ENCODE peak calls at places on chromosomes 12 and 14, in five cellular contexts. X is AG04450, Z is heart right ventricle, Q is body of pancreas, C is lower lobe of right lung. G is an unnamed sample.

GRCh38 chr14:91417983-91418386 is 365 bp upstream of the CCDC88C start:
- DNase-seq in X (no peak), Z (peak; percentile 27), Q (peak; percentile 46), C (peak; percentile 69), G (peak; percentile 22)

GRCh38 chr14:102233081-102233480 is 71.9 kb downstream of the MOK start:
- DNase-seq in X (no peak), Z (no peak), Q (no peak), C (no peak), G (no peak)

GRCh38 chr14:60067911-60068310 is 23.8 kb upstream of the PCNX4 start:
- DNase-seq in X (no peak), Z (no peak), Q (no peak), C (no peak), G (no peak)

GRCh38 chr14:71985538-71986234 is 53.5 kb downstream of the RGS6 start:
- DNase-seq in X (no peak), Z (no peak), Q (no peak), C (no peak), G (no peak)

GRCh38 chr12:90043264-90043663 is 334.6 kb upstream of the ATP2B1 start:
- DNase-seq in X (no peak), Z (no peak), Q (no peak), C (no peak), G (no peak)

GRCh38 chr12:52347546-52348510 is 19.5 kb downstream of the KRT85 start:
- DNase-seq in X (no peak), Z (no peak), Q (no peak), C (no peak), G (no peak)

GRCh38 chr12:1662761-1663439 is 28.0 kb upstream of the ADIPOR2 start:
- DNase-seq in X (no peak), Z (peak; percentile 40), Q (peak; percentile 76), C (peak; percentile 80), G (peak; percentile 51)

GRCh38 chr12:2288001-2288400 is 235.2 kb downstream of the CACNA1C start:
- DNase-seq in X (no peak), Z (no peak), Q (no peak), C (no peak), G (peak; percentile 67)

GRCh38 chr12:76002598-76003262 is 28.8 kb downstream of the PHLDA1 start:
- DNase-seq in X (no peak), Z (no peak), Q (no peak), C (no peak), G (no peak)

GRCh38 chr14:76762617-76763361 is 1.5 kb downstream of the VASH1 start:
- DNase-seq in X (no peak), Z (no peak), Q (no peak), C (no peak), G (no peak)

GRCh38 chr12:86134571-86134970 is 121.6 kb downstream of the MGAT4C start:
- DNase-seq in X (no peak), Z (no peak), Q (no peak), C (no peak), G (peak; percentile 3)

GRCh38 chr14:93013368-93013719 is 90.4 kb downstream of the CHGA start:
- DNase-seq in X (no peak), Z (no peak), Q (no peak), C (no peak), G (peak; percentile 77)

GRCh38 chr14:60188115-60188514 is 22.9 kb upstream of the DHRS7 start:
- DNase-seq in X (no peak), Z (no peak), Q (no peak), C (no peak), G (peak; percentile 15)

GRCh38 chr12:22406622-22407021 is 72.1 kb upstream of the ST8SIA1 start:
- DNase-seq in X (no peak), Z (no peak), Q (no peak), C (no peak), G (no peak)

GRCh38 chr14:77400216-77400615 is 23.0 kb downstream of the SAMD15 start:
- DNase-seq in X (no peak), Z (no peak), Q (no peak), C (no peak), G (no peak)

GRCh38 chr12:115004469-115005146 is 320.6 kb upstream of the TBX3 start:
- DNase-seq in X (no peak), Z (no peak), Q (no peak), C (no peak), G (no peak)

GRCh38 chr12:105352049-105352448 is 21.6 kb downstream of the C12orf75 start:
- DNase-seq in X (no peak), Z (no peak), Q (no peak), C (no peak), G (no peak)

GRCh38 chr12:78407722-78408121 is 456.9 kb upstream of the SYT1 start:
- DNase-seq in X (no peak), Z (no peak), Q (no peak), C (no peak), G (no peak)

GRCh38 chr12:113766133-113766879 is 199.8 kb downstream of the RBM19 start:
- DNase-seq in X (no peak), Z (no peak), Q (no peak), C (no peak), G (no peak)

DNA sequence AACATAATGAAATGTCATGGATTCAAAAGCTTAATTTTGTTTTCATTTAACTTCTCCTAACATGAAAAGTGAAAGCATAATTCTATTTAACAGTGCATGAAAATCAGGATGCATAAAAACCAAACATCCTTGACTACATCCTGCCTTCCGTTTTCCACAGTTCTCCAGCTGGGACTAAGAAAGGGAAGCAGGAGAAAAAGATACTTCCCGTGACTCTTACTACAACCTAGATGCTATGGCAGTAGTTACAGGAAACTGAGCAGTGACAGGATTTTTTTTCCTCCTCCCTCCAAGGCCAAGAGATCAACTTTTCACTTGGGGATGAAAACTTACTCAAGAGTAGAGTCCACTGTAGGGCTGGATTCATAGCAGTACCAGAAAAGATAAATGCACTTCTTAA is 2.6 kb downstream of the EXOC5 start:
- DNase-seq in X (no peak), Z (no peak), Q (no peak), C (no peak), G (no peak)
- H3K4me3 ChIP-seq in X (peak overlapping the region; percentile 23), Z (no peak overlapping the region), Q (no peak overlapping the region), C (no peak overlapping the region), G (no peak overlapping the region)

DNA sequence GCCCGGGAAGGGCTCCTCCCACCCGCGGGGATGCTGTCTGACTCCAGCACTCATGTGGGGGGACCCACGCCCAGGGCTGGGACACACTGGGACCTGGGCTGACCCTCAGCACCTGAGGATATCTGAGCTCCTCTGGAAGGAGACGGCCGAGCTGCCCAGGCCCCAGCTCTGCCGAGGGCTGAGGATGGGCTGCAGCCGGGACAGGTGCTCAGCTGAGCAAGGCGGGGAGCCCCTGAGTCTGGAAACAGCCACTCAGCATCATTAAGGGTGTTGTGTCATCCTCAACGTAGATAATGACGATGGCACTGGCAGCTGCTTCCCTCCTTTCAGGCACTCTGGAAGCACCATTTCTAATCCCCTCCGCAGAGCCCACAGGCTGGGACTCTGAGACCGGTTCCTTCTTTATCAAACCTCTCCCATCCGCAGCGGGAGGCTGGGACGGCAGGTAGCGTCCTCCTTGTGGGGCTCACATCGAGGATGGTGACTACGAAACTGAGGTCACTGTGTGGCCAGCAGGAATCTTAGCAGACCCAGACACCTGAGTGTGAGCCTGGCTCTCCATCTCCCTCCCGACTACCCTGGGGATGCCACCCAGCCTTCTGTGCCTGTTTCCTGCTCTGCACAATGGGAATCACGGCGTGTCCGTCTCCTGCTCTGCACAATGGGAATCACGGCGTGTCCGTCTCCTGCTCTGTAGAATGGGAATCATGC is 26.7 kb upstream of the SFSWAP start:
- DNase-seq in X (no peak), Z (no peak), Q (no peak), C (no peak), G (no peak)
- H3K27ac ChIP-seq in X (no peak overlapping the region), Z (no peak overlapping the region), Q (no peak overlapping the region), C (no peak overlapping the region), G (no peak overlapping the region)

GRCh38 chr14:100327128-100327527 is 4.0 kb downstream of the SLC25A47 start:
- DNase-seq in X (no peak), Z (no peak), Q (no peak), C (no peak), G (no peak)

GRCh38 chr14:100325231-100325632 is 2.1 kb downstream of the SLC25A47 start:
- DNase-seq in X (no peak), Z (no peak), Q (no peak), C (no peak), G (no peak)

GRCh38 chr14:100323121-100323941 is at the start of gene SLC25A47:
- DNase-seq in X (no peak), Z (no peak), Q (no peak), C (no peak), G (no peak)

GRCh38 chr14:100323942-100324307 is 786 bp downstream of the SLC25A47 start:
- DNase-seq in X (no peak), Z (no peak), Q (no peak), C (no peak), G (no peak)

GRCh38 chr14:100325958-100326357 is 2.8 kb downstream of the SLC25A47 start:
- DNase-seq in X (no peak), Z (no peak), Q (peak; percentile 55), C (no peak), G (no peak)
- H3K4me3 ChIP-seq in X (no peak overlapping the region), Z (no peak overlapping the region), Q (no peak overlapping the region), C (no peak overlapping the region), G (no peak overlapping the region)

GRCh38 chr14:24353551-24354529 is 14.0 kb upstream of the RIPK3 start:
- DNase-seq in X (no peak), Z (no peak), Q (no peak), C (no peak), G (no peak)
- H3K27ac ChIP-seq in X (no peak overlapping the region), Z (no peak overlapping the region), Q (no peak overlapping the region), C (no peak overlapping the region), G (no peak overlapping the region)

GRCh38 chr12:49297695-49298060 is 2.7 kb downstream of the PRPH start:
- DNase-seq in X (no peak), Z (no peak), Q (no peak), C (no peak), G (no peak)
- H3K4me3 ChIP-seq in X (no peak overlapping the region), Z (no peak overlapping the region), Q (no peak overlapping the region), C (peak overlapping the region; percentile 37), G (peak overlapping the region; percentile 10)

GRCh38 chr12:39441189-39441962 is 1.5 kb downstream of the KIF21A start:
- DNase-seq in X (no peak), Z (no peak), Q (no peak), C (no peak), G (no peak)
- H3K27ac ChIP-seq in X (no peak overlapping the region), Z (peak overlapping the region; percentile 89), Q (peak overlapping the region; percentile 91), C (no peak overlapping the region), G (peak overlapping the region; percentile 90)

DNA sequence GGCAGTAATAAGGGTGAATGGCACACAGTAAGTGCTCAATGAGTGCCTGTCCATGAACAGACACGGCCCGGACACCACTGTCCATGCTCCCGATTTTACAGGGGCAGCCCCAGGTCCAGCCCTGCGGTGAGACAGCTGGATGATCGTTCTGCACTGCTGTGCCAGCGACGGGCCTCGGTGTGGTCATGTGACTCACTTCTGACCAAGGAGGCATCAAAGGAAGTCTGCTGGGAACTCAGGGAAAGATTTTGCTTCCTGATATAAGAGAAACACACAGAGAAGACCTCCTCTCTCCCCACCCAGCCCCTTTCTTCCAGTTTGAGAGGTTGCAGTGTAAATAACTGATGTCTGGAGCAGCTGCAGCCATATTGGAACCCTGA is 126.6 kb downstream of the SCARB1 start:
- DNase-seq in X (no peak), Z (no peak), Q (no peak), C (no peak), G (no peak)
- H3K4me3 ChIP-seq in X (no peak overlapping the region), Z (no peak overlapping the region), Q (no peak overlapping the region), C (no peak overlapping the region), G (no peak overlapping the region)

GRCh38 chr12:130401703-130402102 is 64.0 kb downstream of the PIWIL1 start:
- DNase-seq in X (no peak), Z (no peak), Q (no peak), C (no peak), G (peak; percentile 51)
- H3K27ac ChIP-seq in X (no peak overlapping the region), Z (no peak overlapping the region), Q (no peak overlapping the region), C (no peak overlapping the region), G (no peak overlapping the region)

GRCh38 chr12:12182926-12183325 is 83.9 kb downstream of the LRP6 start:
- DNase-seq in X (peak; percentile 48), Z (no peak), Q (no peak), C (no peak), G (peak; percentile 54)
- H3K4me3 ChIP-seq in X (no peak overlapping the region), Z (no peak overlapping the region), Q (no peak overlapping the region), C (no peak overlapping the region), G (no peak overlapping the region)